ENCODE peak calls at places on chromosomes 16 and 17, in six cellular contexts. One of them, this sample, is unnamed.

GRCh38 chr16:50261160-50261706 is 5.1 kb upstream of the ADCY7 start:
- DNase-seq in stomach: no peak
- DNase-seq in right lobe of liver: no peak
- DNase-seq in lung: no peak
- DNase-seq in neural crest cell: no peak
- DNase-seq in heart left ventricle: no peak
- DNase-seq in this sample: no peak

GRCh38 chr17:66349549-66350245 is 47.3 kb downstream of the PRKCA start:
- DNase-seq in stomach: no peak
- DNase-seq in right lobe of liver: no peak
- DNase-seq in lung: no peak
- DNase-seq in neural crest cell: no peak
- DNase-seq in heart left ventricle: no peak
- DNase-seq in this sample: no peak

GRCh38 chr17:64393000-64393402 is 2.3 kb upstream of the PECAM1 start:
- DNase-seq in stomach: no peak
- DNase-seq in right lobe of liver: no peak
- DNase-seq in lung: no peak
- DNase-seq in neural crest cell: no peak
- DNase-seq in heart left ventricle: no peak
- DNase-seq in this sample: no peak

GRCh38 chr16:56191807-56192643 is 736 bp downstream of the GNAO1 start:
- DNase-seq in stomach: no peak
- DNase-seq in right lobe of liver: no peak
- DNase-seq in lung: no peak
- DNase-seq in neural crest cell: no peak
- DNase-seq in heart left ventricle: no peak
- DNase-seq in this sample: no peak

GRCh38 chr16:17469011-17469741 is 1.6 kb downstream of the XYLT1 start:
- DNase-seq in stomach: no peak
- DNase-seq in right lobe of liver: peak
- DNase-seq in lung: no peak
- DNase-seq in neural crest cell: no peak
- DNase-seq in heart left ventricle: no peak
- DNase-seq in this sample: no peak

GRCh38 chr16:87586201-87586782 is 16.0 kb upstream of the JPH3 start:
- DNase-seq in stomach: no peak
- DNase-seq in right lobe of liver: no peak
- DNase-seq in lung: no peak
- DNase-seq in neural crest cell: no peak
- DNase-seq in heart left ventricle: no peak
- DNase-seq in this sample: no peak

GRCh38 chr16:89442990-89443726 is 47.2 kb downstream of the ANKRD11 start:
- DNase-seq in stomach: peak
- DNase-seq in right lobe of liver: peak
- DNase-seq in lung: peak
- DNase-seq in neural crest cell: no peak
- DNase-seq in heart left ventricle: peak
- DNase-seq in this sample: peak

GRCh38 chr17:80725532-80725931 is 180.9 kb downstream of the RPTOR start:
- DNase-seq in stomach: no peak
- DNase-seq in right lobe of liver: no peak
- DNase-seq in lung: no peak
- DNase-seq in neural crest cell: no peak
- DNase-seq in heart left ventricle: no peak
- DNase-seq in this sample: no peak

GRCh38 chr16:47977802-47978201 is 178.0 kb downstream of the ABCC12 start:
- DNase-seq in stomach: no peak
- DNase-seq in right lobe of liver: no peak
- DNase-seq in lung: no peak
- DNase-seq in neural crest cell: no peak
- DNase-seq in heart left ventricle: no peak
- DNase-seq in this sample: no peak

GRCh38 chr16:64534180-64534780 is 587.6 kb downstream of the CDH11 start:
- DNase-seq in stomach: no peak
- DNase-seq in right lobe of liver: no peak
- DNase-seq in lung: no peak
- DNase-seq in neural crest cell: no peak
- DNase-seq in heart left ventricle: no peak
- DNase-seq in this sample: no peak

GRCh38 chr17:4499431-4500187 is 928 bp downstream of the SPNS2 start:
- DNase-seq in stomach: no peak
- DNase-seq in right lobe of liver: no peak
- DNase-seq in lung: no peak
- DNase-seq in neural crest cell: peak
- DNase-seq in heart left ventricle: peak
- DNase-seq in this sample: no peak

GRCh38 chr17:46876353-46876887 is 25.0 kb downstream of the WNT9B start:
- DNase-seq in stomach: peak
- DNase-seq in right lobe of liver: peak
- DNase-seq in lung: no peak
- DNase-seq in neural crest cell: no peak
- DNase-seq in heart left ventricle: no peak
- DNase-seq in this sample: no peak

GRCh38 chr17:37598145-37598544 is 11.1 kb downstream of the SYNRG start:
- DNase-seq in stomach: no peak
- DNase-seq in right lobe of liver: no peak
- DNase-seq in lung: no peak
- DNase-seq in neural crest cell: no peak
- DNase-seq in heart left ventricle: no peak
- DNase-seq in this sample: no peak

GRCh38 chr16:3022208-3022696 is 1.5 kb downstream of the HCFC1R1 start:
- DNase-seq in stomach: peak
- DNase-seq in right lobe of liver: no peak
- DNase-seq in lung: peak
- DNase-seq in neural crest cell: no peak
- DNase-seq in heart left ventricle: peak
- DNase-seq in this sample: peak

GRCh38 chr16:50878966-50879615 is 137.2 kb downstream of the CYLD start:
- DNase-seq in stomach: no peak
- DNase-seq in right lobe of liver: no peak
- DNase-seq in lung: no peak
- DNase-seq in neural crest cell: no peak
- DNase-seq in heart left ventricle: no peak
- DNase-seq in this sample: no peak

GRCh38 chr17:33328129-33328528 is 35.0 kb upstream of the ASIC2 start:
- DNase-seq in stomach: no peak
- DNase-seq in right lobe of liver: no peak
- DNase-seq in lung: no peak
- DNase-seq in neural crest cell: peak
- DNase-seq in heart left ventricle: no peak
- DNase-seq in this sample: peak

GRCh38 chr16:81645303-81645702 is 133.8 kb upstream of the PLCG2 start:
- DNase-seq in stomach: no peak
- DNase-seq in right lobe of liver: no peak
- DNase-seq in lung: peak
- DNase-seq in neural crest cell: no peak
- DNase-seq in heart left ventricle: peak
- DNase-seq in this sample: peak

GRCh38 chr17:33981713-33982601 is 273.1 kb upstream of the CCL2 start:
- DNase-seq in stomach: no peak
- DNase-seq in right lobe of liver: no peak
- DNase-seq in lung: no peak
- DNase-seq in neural crest cell: no peak
- DNase-seq in heart left ventricle: no peak
- DNase-seq in this sample: no peak

GRCh38 chr17:36918260-36918691 is 19.0 kb upstream of the LHX1 start:
- DNase-seq in stomach: no peak
- DNase-seq in right lobe of liver: no peak
- DNase-seq in lung: no peak
- DNase-seq in neural crest cell: no peak
- DNase-seq in heart left ventricle: no peak
- DNase-seq in this sample: no peak

GRCh38 chr17:18184143-18185007 is 747 bp downstream of the ALKBH5 start:
- DNase-seq in stomach: peak
- DNase-seq in right lobe of liver: peak
- DNase-seq in lung: peak
- DNase-seq in neural crest cell: no peak
- DNase-seq in heart left ventricle: peak
- DNase-seq in this sample: peak

GRCh38 chr17:62724398-62725146 is 83.5 kb downstream of the MARCHF10 start:
- DNase-seq in stomach: no peak
- DNase-seq in right lobe of liver: no peak
- DNase-seq in lung: no peak
- DNase-seq in neural crest cell: no peak
- DNase-seq in heart left ventricle: no peak
- DNase-seq in this sample: no peak

GRCh38 chr17:72110231-72110952 is 10.4 kb upstream of the SOX9 start:
- DNase-seq in stomach: no peak
- DNase-seq in right lobe of liver: no peak
- DNase-seq in lung: no peak
- DNase-seq in neural crest cell: no peak
- DNase-seq in heart left ventricle: no peak
- DNase-seq in this sample: no peak

GRCh38 chr16:87703835-87704375 is 61.9 kb downstream of the KLHDC4 start:
- DNase-seq in stomach: no peak
- DNase-seq in right lobe of liver: no peak
- DNase-seq in lung: no peak
- DNase-seq in neural crest cell: no peak
- DNase-seq in heart left ventricle: no peak
- DNase-seq in this sample: no peak

GRCh38 chr17:28345420-28346198 is 10.0 kb downstream of the TNFAIP1 start:
- DNase-seq in stomach: peak
- DNase-seq in right lobe of liver: peak
- DNase-seq in lung: peak
- DNase-seq in neural crest cell: no peak
- DNase-seq in heart left ventricle: peak
- DNase-seq in this sample: no peak

GRCh38 chr17:57324060-57324459 is 67.7 kb downstream of the MSI2 start:
- DNase-seq in stomach: no peak
- DNase-seq in right lobe of liver: no peak
- DNase-seq in lung: no peak
- DNase-seq in neural crest cell: no peak
- DNase-seq in heart left ventricle: no peak
- DNase-seq in this sample: no peak

GRCh38 chr17:57326764-57327163 is 70.4 kb downstream of the MSI2 start:
- DNase-seq in stomach: no peak
- DNase-seq in right lobe of liver: no peak
- DNase-seq in lung: no peak
- DNase-seq in neural crest cell: no peak
- DNase-seq in heart left ventricle: no peak
- DNase-seq in this sample: no peak

GRCh38 chr17:57323391-57323790 is 67.1 kb downstream of the MSI2 start:
- DNase-seq in stomach: no peak
- DNase-seq in right lobe of liver: no peak
- DNase-seq in lung: no peak
- DNase-seq in neural crest cell: no peak
- DNase-seq in heart left ventricle: no peak
- DNase-seq in this sample: no peak

GRCh38 chr17:57326348-57326747 is 70.0 kb downstream of the MSI2 start:
- DNase-seq in stomach: no peak
- DNase-seq in right lobe of liver: no peak
- DNase-seq in lung: no peak
- DNase-seq in neural crest cell: no peak
- DNase-seq in heart left ventricle: no peak
- DNase-seq in this sample: no peak

DNA sequence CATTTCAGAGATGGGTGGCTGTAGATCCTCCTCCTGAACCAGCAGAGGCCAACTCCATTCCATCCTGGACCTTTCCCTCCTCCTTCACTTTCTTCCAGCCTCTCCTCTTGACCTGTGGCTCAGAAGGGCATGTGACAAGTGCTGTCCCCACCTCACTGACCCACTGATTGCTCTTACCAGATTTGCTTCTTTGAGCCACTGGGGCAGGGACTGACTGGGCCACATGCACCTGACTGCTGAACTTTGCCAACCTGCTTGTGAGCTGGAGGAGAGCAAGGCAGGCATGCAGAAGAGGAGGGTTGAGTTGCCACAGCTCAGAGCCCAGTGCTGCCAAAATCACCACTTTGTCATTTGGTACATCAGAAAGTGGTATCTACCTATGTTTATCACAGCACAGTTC is 68.3 kb downstream of the MSI2 start:
- DNase-seq in stomach: no peak
- DNase-seq in right lobe of liver: no peak
- DNase-seq in lung: no peak
- DNase-seq in neural crest cell: no peak
- DNase-seq in heart left ventricle: no peak
- DNase-seq in this sample: no peak
- TF ChIP-seq CTCF in stomach: no peak
- TF ChIP-seq CTCF in right lobe of liver: no peak
- TF ChIP-seq CTCF in lung: no peak
- TF ChIP-seq CTCF in neural crest cell: no peak
- TF ChIP-seq CTCF in heart left ventricle: no peak
- TF ChIP-seq CTCF in this sample: no peak

DNA sequence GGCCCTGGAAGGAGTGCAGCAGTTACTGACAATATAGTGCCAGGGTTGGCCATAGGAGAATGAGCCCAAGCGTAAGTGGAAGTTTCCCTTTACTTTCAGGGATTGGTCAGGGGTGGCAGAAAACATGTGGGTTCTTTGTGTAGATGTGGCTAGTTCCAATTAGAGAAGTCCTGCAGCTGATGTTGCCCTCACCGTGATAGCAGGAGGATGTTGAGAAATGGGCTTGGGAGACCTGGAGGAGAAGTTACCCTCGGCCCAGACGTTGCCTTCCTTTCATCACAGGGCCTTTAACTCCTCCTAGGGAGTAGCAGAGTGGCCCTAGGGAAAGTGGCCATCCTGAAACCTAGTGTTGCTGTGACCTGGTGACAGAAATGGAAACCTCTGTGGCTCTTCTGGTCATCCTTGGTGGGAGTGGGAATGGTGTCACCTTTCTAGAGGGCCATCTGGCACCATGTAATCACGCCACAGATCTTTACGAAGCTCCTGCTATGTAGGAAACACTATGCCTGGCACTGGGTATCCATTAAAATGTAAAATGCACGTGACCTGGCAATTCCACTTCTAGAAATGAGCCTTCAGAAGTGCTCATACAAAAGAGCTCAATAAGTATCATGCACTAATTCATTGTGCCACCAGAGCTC is 6.7 kb downstream of the TMEM92 start:
- DNase-seq in stomach: no peak
- DNase-seq in right lobe of liver: no peak
- DNase-seq in lung: no peak
- DNase-seq in neural crest cell: no peak
- DNase-seq in heart left ventricle: no peak
- DNase-seq in this sample: no peak
- TF ChIP-seq CTCF in stomach: no peak
- TF ChIP-seq CTCF in right lobe of liver: no peak
- TF ChIP-seq CTCF in lung: no peak
- TF ChIP-seq CTCF in neural crest cell: no peak
- TF ChIP-seq CTCF in heart left ventricle: no peak
- TF ChIP-seq CTCF in this sample: no peak

GRCh38 chr17:40362696-40363479 is 1.6 kb downstream of the GJD3 start:
- DNase-seq in stomach: peak
- DNase-seq in right lobe of liver: peak
- DNase-seq in lung: peak
- DNase-seq in neural crest cell: peak
- DNase-seq in heart left ventricle: peak
- DNase-seq in this sample: peak
- TF ChIP-seq CTCF in stomach: no peak
- TF ChIP-seq CTCF in right lobe of liver: peak
- TF ChIP-seq CTCF in lung: peak
- TF ChIP-seq CTCF in neural crest cell: peak
- TF ChIP-seq CTCF in heart left ventricle: peak
- TF ChIP-seq CTCF in this sample: peak

DNA sequence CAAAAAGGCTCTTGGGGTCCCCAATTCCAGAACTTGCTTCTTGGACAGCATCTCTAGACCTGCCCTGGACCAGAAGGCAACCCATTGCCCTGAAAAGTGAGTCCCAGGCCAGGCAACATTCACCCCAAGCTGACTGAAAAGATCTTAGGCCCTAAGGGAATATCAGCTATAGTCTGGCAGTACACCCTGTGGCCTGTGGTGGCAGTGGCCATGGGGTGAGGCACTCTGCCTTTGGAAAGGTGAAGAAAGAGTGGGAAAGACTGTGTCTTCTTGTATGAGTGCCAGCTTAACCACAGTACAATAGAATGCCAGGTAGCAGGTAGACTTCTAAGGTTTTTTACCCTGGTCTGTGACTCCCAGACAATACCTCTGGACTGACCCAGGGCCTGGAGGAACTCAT is 564.5 kb downstream of the CDH8 start:
- DNase-seq in stomach: no peak
- DNase-seq in right lobe of liver: no peak
- DNase-seq in lung: no peak
- DNase-seq in neural crest cell: no peak
- DNase-seq in heart left ventricle: no peak
- DNase-seq in this sample: no peak
- TF ChIP-seq CTCF in stomach: no peak
- TF ChIP-seq CTCF in right lobe of liver: no peak
- TF ChIP-seq CTCF in lung: no peak
- TF ChIP-seq CTCF in neural crest cell: no peak
- TF ChIP-seq CTCF in heart left ventricle: no peak
- TF ChIP-seq CTCF in this sample: no peak

This sample was measured in mesothelial cell of epicardium.